ENCODE peak calls at places on chromosome 14, in nine cellular contexts. C is activated CD4-positive, alpha-beta T cell treated with anti-CD3 and anti-CD28 coated beads, Interleukin-2, amount 50 U/mL, for 24 hours; J is stimulated activated CD8-positive, alpha-beta memory T cell treated with anti-CD3 and anti-CD28 coated beads, Interleukin-4, amount 100 ng/mL, for 24 hours; L is LoVo; Q is cardiac muscle cell; Y is fibroblast of the conjunctiva; W is GOT3; X is colonic mucosa; B is tibial nerve. U is an unnamed sample.

GRCh38 chr14:87332001-87332400 is 661.0 kb downstream of the GALC start:
- DNase-seq in C (no peak), J (no peak), L (no peak), Q (peak), Y (peak), W (no peak), X (no peak), B (no peak), U (no peak)

GRCh38 chr14:64721391-64721791 is 17.2 kb downstream of the PLEKHG3 start:
- DNase-seq in C (no peak), J (no peak), L (no peak), Q (peak), Y (no peak), W (no peak), X (peak), B (peak), U (peak)

GRCh38 chr14:78157855-78158436 is 12.2 kb upstream of the NRXN3 start:
- DNase-seq in C (no peak), J (no peak), L (peak), Q (peak), Y (no peak), W (no peak), X (no peak), B (no peak), U (no peak)

GRCh38 chr14:23162005-23162404 is 21.5 kb downstream of the SLC7A8 start:
- DNase-seq in C (no peak), J (no peak), L (no peak), Q (no peak), Y (no peak), W (no peak), X (peak), B (no peak), U (no peak)

GRCh38 chr14:23449314-23449713 is 13.9 kb upstream of the MYH7 start:
- DNase-seq in C (no peak), J (no peak), L (no peak), Q (no peak), Y (no peak), W (no peak), X (peak), B (no peak), U (no peak)

GRCh38 chr14:95311752-95312151 is 8.0 kb downstream of the CLMN start:
- DNase-seq in C (no peak), J (no peak), L (no peak), Q (peak), Y (no peak), W (no peak), X (no peak), B (no peak), U (no peak)

GRCh38 chr14:69956970-69957369 is 77.8 kb downstream of the SMOC1 start:
- DNase-seq in C (no peak), J (no peak), L (no peak), Q (no peak), Y (no peak), W (no peak), X (no peak), B (no peak), U (no peak)

GRCh38 chr14:67892466-67893120 is 73.0 kb downstream of the RAD51B start:
- DNase-seq in C (no peak), J (no peak), L (no peak), Q (no peak), Y (no peak), W (no peak), X (no peak), B (no peak), U (no peak)

GRCh38 chr14:93987815-93988476 is 9.2 kb upstream of the CCDC197 start:
- DNase-seq in C (no peak), J (no peak), L (no peak), Q (no peak), Y (no peak), W (no peak), X (no peak), B (no peak), U (no peak)

GRCh38 chr14:55446127-55446736 is 5.8 kb upstream of the TBPL2 start:
- DNase-seq in C (peak), J (peak), L (peak), Q (peak), Y (peak), W (no peak), X (peak), B (peak), U (peak)

GRCh38 chr14:20093442-20093841 is 17.1 kb upstream of the OR4K17 start:
- DNase-seq in C (no peak), J (no peak), L (no peak), Q (no peak), Y (no peak), W (no peak), X (no peak), B (no peak), U (no peak)

GRCh38 chr14:56217380-56218045 is 99.3 kb downstream of the PELI2 start:
- DNase-seq in C (no peak), J (no peak), L (no peak), Q (no peak), Y (no peak), W (no peak), X (no peak), B (no peak), U (no peak)

GRCh38 chr14:47392351-47392750 is 283.1 kb downstream of the MDGA2 start:
- DNase-seq in C (no peak), J (no peak), L (no peak), Q (no peak), Y (no peak), W (no peak), X (no peak), B (no peak), U (no peak)

GRCh38 chr14:100810435-100810834 is 15.5 kb upstream of the MEG3 start:
- DNase-seq in C (no peak), J (no peak), L (no peak), Q (no peak), Y (no peak), W (no peak), X (no peak), B (no peak), U (no peak)

GRCh38 chr14:104520620-104521410 is 58.7 kb upstream of the C14orf180 start:
- DNase-seq in C (no peak), J (no peak), L (no peak), Q (no peak), Y (no peak), W (no peak), X (no peak), B (no peak), U (no peak)

GRCh38 chr14:92495041-92495440 is 18.5 kb upstream of the RIN3 start:
- DNase-seq in C (no peak), J (no peak), L (no peak), Q (peak), Y (no peak), W (no peak), X (no peak), B (no peak), U (no peak)

GRCh38 chr14:45135181-45135580 is 549 bp upstream of the FANCM start:
- DNase-seq in C (no peak), J (no peak), L (no peak), Q (peak), Y (peak), W (no peak), X (peak), B (peak), U (no peak)

GRCh38 chr14:56117765-56118610 is at the start of gene PELI2:
- DNase-seq in C (peak), J (peak), L (peak), Q (peak), Y (peak), W (peak), X (peak), B (peak), U (peak)

GRCh38 chr14:33589334-33589733 is 361.5 kb downstream of the EGLN3 start:
- DNase-seq in C (no peak), J (no peak), L (peak), Q (peak), Y (peak), W (no peak), X (no peak), B (no peak), U (no peak)

GRCh38 chr14:25056688-25057078 is 6.7 kb upstream of the STXBP6 start:
- DNase-seq in C (no peak), J (no peak), L (no peak), Q (no peak), Y (no peak), W (no peak), X (no peak), B (no peak), U (no peak)

GRCh38 chr14:92706386-92706785 is 42.0 kb downstream of the LGMN start:
- DNase-seq in C (no peak), J (no peak), L (no peak), Q (no peak), Y (no peak), W (no peak), X (no peak), B (no peak), U (no peak)

GRCh38 chr14:24634158-24634557 is at the start of gene GZMB:
- DNase-seq in C (peak), J (peak), L (no peak), Q (no peak), Y (no peak), W (no peak), X (no peak), B (no peak), U (no peak)